ENCODE peak calls at places on chromosomes 11 and 22, in ten cellular contexts. E is fibroblast of lung, Y is HCT116, M is PC-3, C is neural progenitor cell, B is OCI-LY7, U is endothelial cell of umbilical vein, H is GM23248, N is K562, V is IMR-90. Z is an unnamed sample.

GRCh38 chr22:32237905-32238304 is 17.2 kb downstream of the SLC5A4 start:
- DNase-seq in E (no peak), Y (no peak), M (no peak), C (no peak), B (no peak), U (no peak), H (no peak), N (no peak), V (no peak), Z (no peak)

GRCh38 chr11:2580444-2581050 is 119.2 kb downstream of the KCNQ1OT1 start:
- DNase-seq in E (no peak), Y (no peak), M (no peak), C (no peak), B (no peak), U (no peak), H (no peak), N (no peak), V (no peak), Z (no peak)

GRCh38 chr11:46493786-46494185 is 100.0 kb downstream of the AMBRA1 start:
- DNase-seq in E (peak; percentile 16), Y (no peak), M (no peak), C (no peak), B (no peak), U (no peak), H (no peak), N (no peak), V (no peak), Z (no peak)

GRCh38 chr11:133828861-133829260 is 16.5 kb downstream of the SPATA19 start:
- DNase-seq in E (no peak), Y (no peak), M (no peak), C (no peak), B (no peak), U (no peak), H (no peak), N (no peak), V (no peak), Z (no peak)

GRCh38 chr11:75241906-75242644 is 1.5 kb downstream of the TPBGL start:
- DNase-seq in E (no peak), Y (no peak), M (no peak), C (no peak), B (no peak), U (no peak), H (peak; percentile 13), N (no peak), V (no peak), Z (no peak)

GRCh38 chr11:123740787-123741158 is 687 bp downstream of the ZNF202 start:
- DNase-seq in E (peak; percentile 3), Y (no peak), M (peak; percentile 15), C (no peak), B (no peak), U (no peak), H (peak; percentile 43), N (peak; percentile 27), V (no peak), Z (no peak)

GRCh38 chr11:73866095-73866579 is 10.5 kb downstream of the COA4 start:
- DNase-seq in E (peak; percentile 91), Y (no peak), M (peak; percentile 56), C (no peak), B (no peak), U (no peak), H (peak; percentile 80), N (no peak), V (peak; percentile 69), Z (no peak)

GRCh38 chr11:11582261-11582701 is 39.5 kb downstream of the GALNT18 start:
- DNase-seq in E (no peak), Y (no peak), M (no peak), C (no peak), B (no peak), U (peak; percentile 62), H (no peak), N (no peak), V (no peak), Z (no peak)

GRCh38 chr11:125123194-125123946 is 11.9 kb upstream of the TMEM218 start:
- DNase-seq in E (no peak), Y (no peak), M (no peak), C (no peak), B (no peak), U (no peak), H (no peak), N (no peak), V (peak; percentile 28), Z (no peak)

GRCh38 chr11:76132268-76132667 is 74.0 kb downstream of the WNT11 start:
- DNase-seq in E (peak; percentile 32), Y (no peak), M (no peak), C (no peak), B (no peak), U (peak; percentile 56), H (no peak), N (no peak), V (no peak), Z (no peak)

DNA sequence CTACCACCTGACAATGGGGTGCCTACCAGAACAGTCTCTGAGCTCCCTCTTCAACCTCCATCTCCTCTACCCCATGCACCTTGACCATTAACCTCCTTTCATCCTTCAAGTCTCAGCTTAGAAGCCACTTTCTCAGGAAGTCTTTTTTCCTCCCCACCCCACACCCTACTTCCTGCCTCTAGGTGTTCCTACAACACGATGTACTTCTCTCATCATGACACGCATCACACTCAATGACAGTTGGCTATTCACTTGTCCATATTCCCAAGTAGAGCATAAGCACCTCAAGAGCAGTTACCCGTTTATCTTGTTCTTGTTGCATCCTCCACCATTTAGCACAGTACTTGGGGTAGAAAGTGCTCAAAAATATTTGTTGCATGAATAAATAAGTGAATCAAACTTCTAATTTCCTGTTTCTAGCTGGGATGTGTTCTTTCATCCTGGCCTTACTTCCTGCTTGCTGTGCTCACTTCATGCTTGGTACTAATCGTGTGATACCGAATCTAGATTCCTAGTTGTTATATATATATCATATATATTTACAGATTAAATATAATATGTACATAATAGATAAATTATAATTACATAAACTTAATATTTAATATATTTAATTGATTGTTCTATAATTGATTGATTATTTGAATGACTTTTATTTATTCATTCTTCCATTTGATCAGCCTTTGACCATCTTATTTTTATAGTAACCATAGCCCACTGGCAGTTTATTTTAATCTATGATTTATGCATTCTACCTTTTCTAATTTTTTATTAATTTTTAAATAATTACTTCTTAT is 177.5 kb upstream of the TMEM45B start:
- DNase-seq in E (no peak), Y (no peak), M (peak; percentile 53), C (no peak), B (no peak), U (peak; percentile 14), H (peak; percentile 10), N (no peak), V (no peak), Z (no peak)
- H2AFZ ChIP-seq in E (no peak overlapping the region), Y (peak overlapping the region; percentile 75), M (no peak overlapping the region), C (no peak overlapping the region), B (no peak overlapping the region), U (peak overlapping the region; percentile 0), H (no peak overlapping the region), N (no peak overlapping the region), V (no peak overlapping the region), Z (no peak overlapping the region)

DNA sequence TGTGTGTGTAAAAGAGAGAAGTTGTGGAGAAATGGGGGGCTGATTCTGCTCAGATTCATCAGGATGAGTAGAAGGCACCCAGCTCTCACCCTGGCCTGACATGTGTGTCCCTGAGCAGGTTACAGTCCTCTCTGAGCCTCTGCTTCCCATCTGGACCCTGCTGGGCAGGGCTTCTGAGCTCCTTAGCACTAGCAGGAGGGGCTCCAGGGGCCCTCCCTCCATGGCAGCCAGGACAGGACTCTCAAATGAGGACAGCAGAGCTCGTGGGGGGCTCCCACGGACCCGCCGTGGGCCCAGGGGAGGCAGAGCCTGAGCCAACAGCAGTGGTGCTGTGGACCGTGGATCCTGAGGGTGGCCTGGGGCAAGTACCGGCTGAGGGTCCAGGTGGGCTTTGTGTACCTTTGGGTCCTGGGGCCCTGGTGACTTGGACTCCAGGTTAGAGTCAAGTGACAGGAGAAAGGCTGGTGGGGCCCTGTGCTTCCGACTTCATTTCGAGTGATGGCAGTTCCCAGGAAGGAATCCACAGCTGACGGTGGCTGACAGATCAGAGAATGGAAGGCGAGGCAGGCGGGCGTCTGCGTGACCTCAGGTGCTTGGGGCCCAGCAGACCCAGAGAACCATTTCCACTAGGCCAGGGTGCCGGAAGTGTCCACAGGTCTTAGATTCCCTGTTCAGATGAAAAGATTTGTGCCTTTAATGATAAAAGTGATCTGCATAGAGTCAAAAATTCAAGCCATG is 21.9 kb downstream of the NEAT1 start:
- DNase-seq in E (peak; percentile 33), Y (no peak), M (peak; percentile 3), C (no peak), B (no peak), U (peak; percentile 42), H (peak; percentile 50), N (no peak), V (peak; percentile 43), Z (peak; percentile 29)
- H4K20me1 ChIP-seq in E (peaks cover 4% of the 10 kb centered on the region), Y (no peaks in the 10 kb centered on the region), M (no peaks in the 10 kb centered on the region), C (no peaks in the 10 kb centered on the region), B (no peaks in the 10 kb centered on the region), U (no peaks in the 10 kb centered on the region), H (peaks cover 25% of the 10 kb centered on the region), N (peaks cover 17% of the 10 kb centered on the region), V (peaks cover 96% of the 10 kb centered on the region), Z (peaks cover 46% of the 10 kb centered on the region)

DNA sequence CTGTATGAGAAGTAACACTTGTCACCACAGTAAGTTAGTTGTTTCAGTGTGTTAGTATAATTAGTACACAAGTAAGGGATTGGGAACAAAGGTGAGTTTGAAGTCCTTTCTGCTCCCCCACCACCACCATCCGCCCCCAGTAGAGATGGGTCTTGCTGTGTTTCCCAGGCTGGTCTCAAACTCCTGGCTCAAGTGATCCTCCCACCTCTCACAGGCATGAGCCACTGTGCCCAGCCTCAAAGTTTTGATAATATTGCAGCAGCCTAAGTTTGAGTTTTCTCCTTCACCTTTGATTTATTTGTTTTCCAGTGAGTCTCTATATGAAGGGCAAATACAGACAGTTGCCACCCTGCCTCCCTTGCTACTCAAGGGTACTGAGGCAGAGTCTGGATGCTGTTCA is 23.7 kb upstream of the GRK2 start:
- DNase-seq in E (no peak), Y (no peak), M (no peak), C (no peak), B (no peak), U (no peak), H (no peak), N (no peak), V (no peak), Z (no peak)
- H3K4me3 ChIP-seq in E (peak overlapping the region; percentile 77), Y (no peak overlapping the region), M (peak overlapping the region; percentile 89), C (peak overlapping the region; percentile 75), B (peak overlapping the region; percentile 80), U (no peak overlapping the region), H (peak overlapping the region; percentile 100), N (peak overlapping the region; percentile 20), V (no peak overlapping the region), Z (peak overlapping the region; percentile 82)

DNA sequence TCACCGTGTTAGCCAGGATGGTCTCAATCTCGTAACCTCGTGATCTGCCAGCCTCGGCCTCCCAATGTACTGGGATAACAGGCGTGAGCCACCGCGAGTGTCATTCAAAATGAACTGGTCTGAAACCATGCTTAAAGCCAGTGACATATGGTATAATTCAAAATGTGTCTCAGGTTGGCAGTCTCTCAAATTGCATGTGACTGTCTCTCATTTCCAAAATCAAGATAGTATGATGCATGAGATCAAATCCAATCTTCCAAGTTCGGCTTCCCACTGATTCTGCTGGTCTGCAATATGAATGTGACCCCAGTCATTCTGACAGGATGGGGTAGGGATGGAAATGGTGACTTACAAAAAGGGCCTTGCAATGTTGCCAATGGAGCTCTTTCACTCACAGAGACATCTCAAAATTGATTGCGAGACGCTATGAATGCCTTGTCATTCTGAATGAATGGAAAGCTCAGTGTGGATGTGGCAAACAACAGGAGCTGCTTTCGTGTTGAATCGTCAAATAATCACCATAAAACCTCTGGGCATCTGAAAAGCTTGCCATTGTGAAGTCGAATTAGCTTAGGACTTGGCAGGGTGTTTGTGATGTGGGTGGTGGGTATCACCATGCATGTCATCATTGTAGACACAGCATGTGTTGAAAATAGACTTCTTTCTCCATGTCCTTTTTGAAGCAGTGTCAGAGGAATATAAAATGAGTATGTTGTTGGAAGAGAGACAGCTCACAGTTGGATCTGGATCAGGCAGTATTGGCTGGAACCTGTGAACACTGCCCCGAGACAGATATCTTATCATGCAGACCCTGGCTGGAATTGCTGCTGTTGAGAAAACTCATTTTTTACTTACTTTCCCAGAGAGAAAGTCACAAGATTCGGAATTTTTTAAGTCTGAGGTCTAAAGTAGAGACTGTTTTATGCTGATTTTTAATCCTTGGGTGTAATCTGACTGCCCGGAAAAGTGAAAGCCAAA is 12.2 kb downstream of the SLN start:
- DNase-seq in E (no peak), Y (no peak), M (no peak), C (no peak), B (no peak), U (no peak), H (no peak), N (no peak), V (no peak), Z (no peak)
- H2AFZ ChIP-seq in E (no peak overlapping the region), Y (no peak overlapping the region), M (no peak overlapping the region), C (no peak overlapping the region), B (no peak overlapping the region), U (no peak overlapping the region), H (no peak overlapping the region), N (no peak overlapping the region), V (no peak overlapping the region), Z (no peak overlapping the region)